ENCODE peak calls at places on chromosome 22, in four cellular contexts. T, Z, Q and R are unnamed samples.

GRCh38 chr22:22888509-22889353 is 1.1 kb downstream of the IGLL5 start:
- DNase-seq in T (no peak), Z (no peak), Q (no peak), R (peak)

GRCh38 chr22:39490135-39490798 is 11.8 kb upstream of the MIEF1 start:
- DNase-seq in T (peak), Z (no peak), Q (peak), R (no peak)

GRCh38 chr22:44678980-44679647 is 22.9 kb upstream of the PRR5 start:
- DNase-seq in T (no peak), Z (no peak), Q (no peak), R (no peak)

GRCh38 chr22:22022255-22022840 is 39.8 kb upstream of the TOP3B start:
- DNase-seq in T (no peak), Z (no peak), Q (no peak), R (peak)

GRCh38 chr22:20953668-20954500 is 13.2 kb upstream of the AIFM3 start:
- DNase-seq in T (peak), Z (no peak), Q (no peak), R (peak)

GRCh38 chr22:22786301-22787115 is 101.1 kb upstream of the IGLL5 start:
- DNase-seq in T (no peak), Z (no peak), Q (no peak), R (no peak)

GRCh38 chr22:22348127-22348814 is 103.7 kb downstream of the VPREB1 start:
- DNase-seq in T (peak), Z (no peak), Q (no peak), R (no peak)

GRCh38 chr22:42892156-42892555 is 35.1 kb upstream of the ARFGAP3 start:
- DNase-seq in T (no peak), Z (no peak), Q (no peak), R (no peak)

GRCh38 chr22:32511274-32511673 is 36.7 kb downstream of the FBXO7 start:
- DNase-seq in T (no peak), Z (no peak), Q (no peak), R (no peak)

DNA sequence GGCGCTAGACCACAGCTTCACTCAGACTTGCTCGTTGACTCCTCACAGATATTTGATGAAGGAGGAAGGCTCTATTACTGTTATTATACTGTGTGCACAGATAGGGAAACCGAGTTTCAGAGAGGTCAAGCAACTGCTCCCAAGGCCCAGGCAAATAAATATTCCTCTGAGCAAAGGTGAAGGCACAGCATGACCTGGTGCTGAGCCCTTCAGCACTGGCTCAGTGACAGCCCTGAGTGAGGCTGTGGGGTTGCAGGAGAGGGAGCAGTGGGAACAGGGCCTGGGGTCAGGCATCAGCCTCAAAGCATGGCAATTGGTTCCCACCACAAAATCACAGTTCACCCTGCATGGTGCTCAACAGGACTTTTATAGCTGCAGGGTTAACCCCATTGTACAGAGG is 7.1 kb downstream of the POLR3H start:
- DNase-seq in T (no peak), Z (no peak), Q (no peak), R (no peak)
- TF ChIP-seq POLR2A in T (no peak), Z (no peak), Q (no peak), R (no peak)

DNA sequence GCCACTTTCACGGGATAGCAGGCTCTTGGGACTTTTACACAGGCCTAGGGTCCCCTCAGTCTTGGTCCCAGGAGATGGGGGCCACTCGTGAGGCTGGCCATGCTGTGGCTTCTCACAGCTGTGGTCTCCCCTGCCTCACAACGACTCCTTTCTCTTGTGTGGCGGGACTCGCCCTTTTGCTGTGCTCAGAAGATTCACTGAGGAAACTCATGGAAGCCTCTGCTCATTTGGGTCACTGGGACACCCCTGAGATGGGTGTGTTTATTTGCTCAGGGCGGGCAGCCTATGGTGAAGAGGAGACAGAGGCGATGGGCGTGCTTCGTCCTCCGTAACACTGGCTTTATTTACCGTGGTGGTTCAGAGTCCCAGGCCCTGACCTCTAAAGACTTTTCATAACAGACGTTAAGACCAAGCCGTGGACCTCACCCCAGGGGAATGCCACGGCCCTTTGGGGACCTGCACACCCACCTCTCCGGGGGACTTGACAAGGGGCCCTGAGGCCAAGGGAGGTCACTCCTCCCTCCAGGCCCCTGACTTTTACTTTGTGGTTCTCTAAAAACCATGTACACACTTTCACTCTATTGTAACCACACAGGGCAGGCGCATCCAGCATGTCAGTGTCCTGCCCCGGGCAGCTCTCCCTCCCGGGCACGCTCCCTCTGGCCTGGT is 15.5 kb downstream of the TEF start:
- DNase-seq in T (no peak), Z (no peak), Q (peak), R (no peak)
- TF ChIP-seq CTCF in T (no peak), Z (no peak), Q (no peak), R (no peak)

DNA sequence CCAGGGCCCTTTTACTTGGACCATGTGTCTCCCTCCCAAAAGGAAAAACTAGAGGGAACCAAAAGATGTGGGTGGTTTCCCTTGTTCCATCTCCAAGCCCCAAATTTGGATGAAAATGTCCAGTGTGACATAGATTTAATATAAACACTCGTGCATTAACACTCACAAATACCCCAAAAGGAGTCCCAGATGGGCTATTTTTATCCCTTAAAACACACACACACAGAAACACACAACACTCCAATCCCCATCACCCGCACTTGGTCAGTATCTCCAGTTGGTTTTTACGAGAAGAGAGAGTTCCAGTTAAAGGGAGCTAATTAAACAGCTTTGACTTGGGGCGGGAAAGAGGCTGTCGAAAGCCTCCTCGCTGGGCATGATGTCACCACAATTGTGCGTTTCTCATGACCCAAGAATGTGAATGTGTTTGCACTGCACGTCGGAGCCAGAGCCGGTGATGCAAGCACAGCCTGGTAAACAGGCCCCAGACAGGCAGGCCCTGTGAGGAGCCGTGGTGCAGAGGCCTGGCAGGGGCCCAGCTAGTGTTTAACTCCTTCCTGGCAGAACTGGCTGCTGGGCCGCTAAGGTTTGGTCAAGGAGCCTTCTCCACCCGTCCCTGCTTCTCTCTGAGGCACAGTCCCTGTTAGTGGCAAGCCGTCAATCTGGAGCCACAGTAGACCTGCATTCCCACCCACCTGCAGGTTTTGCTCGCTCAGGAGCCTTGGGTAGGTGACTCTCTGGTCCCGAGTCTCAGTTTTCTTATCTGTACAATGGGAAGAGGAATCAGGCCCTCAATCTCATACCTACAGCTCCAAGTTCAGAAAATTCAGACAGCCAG is 25.6 kb upstream of the SMTN start:
- DNase-seq in T (peak), Z (peak), Q (peak), R (peak)
- TF ChIP-seq EP300 in T (peak), Z (peak), Q (peak), R (peak)

GRCh38 chr22:50115693-50116092 is 25.9 kb downstream of the MOV10L1 start:
- DNase-seq in T (no peak), Z (no peak), Q (no peak), R (no peak)

GRCh38 chr22:50112151-50113118 is 22.6 kb downstream of the MOV10L1 start:
- DNase-seq in T (no peak), Z (no peak), Q (no peak), R (no peak)

GRCh38 chr22:50111056-50111455 is 21.2 kb downstream of the MOV10L1 start:
- DNase-seq in T (no peak), Z (no peak), Q (no peak), R (no peak)

GRCh38 chr22:50117168-50117762 is 27.5 kb downstream of the MOV10L1 start:
- DNase-seq in T (no peak), Z (no peak), Q (no peak), R (no peak)

DNA sequence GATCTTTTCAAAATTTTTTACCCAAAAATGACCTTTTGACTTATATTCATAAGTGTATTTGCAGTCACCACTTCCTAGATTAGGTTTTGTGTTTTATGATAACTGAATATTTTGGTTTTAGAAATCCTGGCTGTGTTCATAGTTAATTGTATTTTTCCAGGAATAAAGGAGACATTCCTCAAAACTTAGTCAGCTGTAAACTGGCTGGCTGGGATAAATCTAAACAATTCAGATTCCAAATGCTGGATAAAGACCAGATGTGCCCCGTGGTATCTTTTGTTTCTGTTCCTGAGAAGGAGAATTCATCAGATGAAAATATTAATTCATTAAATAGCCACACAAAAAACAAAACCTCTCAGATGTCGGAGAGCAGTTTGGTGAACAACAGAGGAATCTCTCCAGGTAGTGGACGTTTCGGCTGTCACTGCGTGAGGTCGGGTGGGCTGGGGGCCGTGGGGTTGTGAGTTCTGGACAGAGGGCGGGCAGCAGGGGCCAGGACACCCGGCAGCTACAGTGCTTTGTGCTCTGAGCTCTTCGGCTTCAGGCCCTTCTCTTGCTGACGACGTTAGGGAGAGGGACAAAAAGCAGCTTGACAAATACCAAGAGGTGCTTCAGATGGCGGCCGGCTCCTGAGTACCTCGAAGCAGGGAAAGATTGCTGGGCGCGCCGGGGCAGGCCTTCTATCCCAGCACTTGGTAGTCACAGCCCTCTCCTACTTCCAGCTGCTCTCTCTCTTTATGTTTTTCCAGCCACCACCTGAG is 24.6 kb downstream of the MOV10L1 start:
- DNase-seq in T (no peak), Z (no peak), Q (no peak), R (peak)
- TF ChIP-seq POLR2A in T (no peak), Z (no peak), Q (no peak), R (no peak)

GRCh38 chr22:24190566-24191208 is 9.4 kb downstream of the SUSD2 start:
- DNase-seq in T (no peak), Z (peak), Q (no peak), R (no peak)
- TF ChIP-seq CTCF in T (no peak), Z (no peak), Q (no peak), R (no peak)

DNA sequence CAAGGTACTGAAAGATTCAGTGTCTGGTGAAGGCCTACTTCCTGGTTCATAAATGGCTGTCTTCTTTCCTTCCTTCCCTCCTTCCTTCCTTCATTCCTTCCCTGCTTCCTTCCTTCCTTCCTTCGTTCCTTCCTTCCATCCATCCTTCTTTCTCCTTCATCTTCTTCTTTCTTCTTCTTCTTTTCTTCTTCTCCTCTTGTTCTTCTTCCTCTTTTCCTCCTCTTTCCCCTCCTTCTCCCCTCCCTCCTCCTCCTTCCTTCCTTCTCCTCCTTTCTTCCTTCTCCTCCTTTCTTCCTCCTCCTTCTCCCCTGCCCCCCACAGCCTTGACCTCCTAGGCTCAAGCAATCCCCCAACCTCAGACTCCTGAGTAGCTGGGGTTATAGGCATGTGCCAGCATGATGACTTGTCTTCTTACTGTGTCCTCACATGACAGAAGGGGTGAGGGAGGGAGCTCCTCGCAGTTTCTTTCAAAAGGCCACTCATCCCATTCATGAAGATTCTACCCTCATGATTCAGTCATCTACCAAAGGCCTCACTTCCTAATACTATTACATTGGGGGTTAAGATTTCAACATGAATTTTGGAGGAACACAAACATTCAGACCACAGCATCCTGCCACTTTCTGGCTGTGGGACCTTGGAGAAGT is 22.6 kb upstream of the CCDC134 start:
- DNase-seq in T (no peak), Z (no peak), Q (no peak), R (no peak)
- TF ChIP-seq EP300 in T (no peak), Z (no peak), Q (no peak), R (no peak)

DNA sequence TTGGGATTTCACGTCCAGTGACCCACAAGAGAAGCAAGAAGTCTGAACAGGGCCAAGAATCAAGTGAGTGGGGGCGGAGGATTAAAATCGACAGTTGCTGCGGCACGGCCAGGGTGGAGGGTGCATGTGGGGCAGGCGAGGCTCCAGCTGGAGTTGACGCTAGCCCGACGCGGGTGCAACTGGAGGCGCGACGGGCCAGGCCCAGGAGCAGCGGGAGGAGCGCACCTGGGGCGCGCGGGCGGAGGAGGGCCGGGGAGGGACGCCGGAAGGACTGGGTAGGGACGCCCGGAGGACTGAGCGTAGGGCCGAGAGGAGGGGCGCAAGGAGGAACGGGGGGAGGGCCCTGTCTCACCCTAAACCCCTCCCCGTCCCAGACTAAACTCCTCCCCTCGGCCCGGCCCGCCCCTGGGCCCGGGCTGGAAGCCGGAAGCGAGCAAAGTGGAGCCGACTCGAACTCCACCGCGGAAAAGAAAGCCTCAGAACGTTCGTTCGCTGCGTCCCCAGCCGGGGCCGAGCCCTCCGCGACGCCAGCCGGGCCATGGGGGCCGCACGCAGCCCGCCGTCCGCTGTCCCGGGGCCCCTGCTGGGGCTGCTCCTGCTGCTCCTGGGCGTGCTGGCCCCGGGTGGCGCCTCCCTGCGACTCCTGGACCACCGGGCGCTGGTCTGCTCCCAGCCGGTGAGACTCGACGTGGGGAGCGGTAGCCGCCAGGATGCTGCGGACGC is at the start of gene IL17RA:
- DNase-seq in T (peak), Z (peak), Q (peak), R (peak)
- TF ChIP-seq POLR2A in T (peak), Z (no peak), Q (peak), R (peak)

GRCh38 chr22:36405221-36405631 is 17.5 kb upstream of the MYH9 start:
- DNase-seq in T (no peak), Z (no peak), Q (no peak), R (no peak)

GRCh38 chr22:36404436-36404835 is 16.7 kb upstream of the MYH9 start:
- DNase-seq in T (no peak), Z (no peak), Q (no peak), R (no peak)

GRCh38 chr22:36406721-36407120 is 19.0 kb upstream of the MYH9 start:
- DNase-seq in T (no peak), Z (no peak), Q (no peak), R (no peak)

GRCh38 chr22:36406139-36406538 is 18.4 kb upstream of the MYH9 start:
- DNase-seq in T (no peak), Z (no peak), Q (no peak), R (peak)

GRCh38 chr22:36405671-36406070 is 17.9 kb upstream of the MYH9 start:
- DNase-seq in T (no peak), Z (no peak), Q (peak), R (peak)
- TF ChIP-seq CTCF in T (no peak), Z (no peak), Q (no peak), R (no peak)

DNA sequence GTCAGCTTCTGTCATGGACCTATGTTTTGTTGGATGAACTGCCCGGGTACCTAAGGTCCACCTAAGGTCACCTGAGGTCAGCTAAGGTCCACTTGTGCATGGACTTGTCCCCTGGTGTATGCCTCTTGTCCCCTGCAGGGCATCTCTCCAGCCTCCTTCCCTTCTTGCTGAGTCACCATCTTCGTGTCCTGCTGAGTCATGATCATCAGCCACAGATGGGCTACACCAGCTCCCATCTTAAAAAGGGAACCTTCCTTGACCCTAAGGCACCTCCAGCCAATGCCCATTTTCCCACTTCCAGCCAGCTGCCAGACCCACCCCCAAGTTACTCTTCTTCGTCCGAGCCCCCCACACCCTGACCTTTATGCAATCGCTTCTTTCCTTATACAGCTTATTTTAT is 544.9 kb downstream of the TBC1D22A start:
- DNase-seq in T (peak), Z (peak), Q (no peak), R (no peak)
- TF ChIP-seq EP300 in T (no peak), Z (no peak), Q (no peak), R (no peak)